ENCODE peak calls at places on chromosomes 6 and 20, in nine cellular contexts. F, W, L, S, G, Q, K, E and H are unnamed samples. For H3K9me3, the result is how much of the 10 kb centered on the place peaks cover.

GRCh38 chr6:24720131-24720603 is 1.2 kb upstream of the C6orf62 start:
- DNase-seq in Q (peak), L (peak), G (peak), E (peak), S (peak), F (no peak), K (peak), W (peak), H (no peak)

GRCh38 chr6:122696853-122697252 is 82.7 kb upstream of the FABP7 start:
- DNase-seq in L (no peak), E (no peak), S (no peak), W (no peak), G (no peak), Q (no peak), K (no peak), F (peak), H (no peak)

GRCh38 chr6:149480502-149481280 is 4.1 kb downstream of the ZC3H12D start:
- DNase-seq in F (no peak), S (no peak), E (peak), Q (no peak), G (no peak), L (no peak), K (no peak), W (no peak), H (no peak)

GRCh38 chr6:116764557-116764960 is 960 bp downstream of the FAM162B start:
- DNase-seq in G (no peak), K (no peak), S (no peak), F (no peak), Q (no peak), E (no peak), L (no peak), W (no peak), H (no peak)

GRCh38 chr20:46088409-46089075 is 1.2 kb downstream of the NCOA5 start:
- DNase-seq in E (no peak), G (no peak), Q (peak), K (no peak), F (peak), L (no peak), W (no peak), S (peak), H (no peak)

GRCh38 chr20:32439132-32439829 is 81.2 kb downstream of the ASXL1 start:
- DNase-seq in W (no peak), E (no peak), F (peak), K (no peak), G (no peak), Q (no peak), L (no peak), S (peak), H (no peak)

GRCh38 chr6:121849477-121849876 is 414.0 kb downstream of the GJA1 start:
- DNase-seq in G (no peak), K (peak), F (peak), E (no peak), W (no peak), Q (peak), L (peak), S (peak), H (peak)

GRCh38 chr20:61959301-61959700 is 106.4 kb downstream of the TAF4 start:
- DNase-seq in K (no peak), W (no peak), E (no peak), L (no peak), F (no peak), Q (peak), S (peak), G (no peak), H (peak)

GRCh38 chr6:117496383-117496990 is 14.0 kb downstream of the DCBLD1 start:
- DNase-seq in L (no peak), K (no peak), G (no peak), F (peak), W (no peak), E (no peak), Q (no peak), S (no peak), H (no peak)

GRCh38 chr20:57902478-57902877 is 192.7 kb upstream of the PMEPA1 start:
- DNase-seq in S (no peak), E (no peak), G (no peak), L (no peak), Q (no peak), W (no peak), K (no peak), F (peak), H (no peak)

GRCh38 chr6:109767961-109768360 is 76.9 kb downstream of the FIG4 start:
- DNase-seq in F (peak), L (no peak), E (no peak), G (no peak), W (no peak), K (no peak), Q (no peak), S (no peak), H (no peak)

GRCh38 chr20:2692036-2692885 is at the start of gene EBF4:
- DNase-seq in W (no peak), L (no peak), S (no peak), E (no peak), Q (peak), F (no peak), K (no peak), G (no peak), H (no peak)

GRCh38 chr6:169990095-169991030 is 238.9 kb downstream of the ERMARD start:
- DNase-seq in L (no peak), K (no peak), E (peak), W (no peak), G (peak), Q (no peak), F (no peak), S (no peak), H (no peak)

DNA sequence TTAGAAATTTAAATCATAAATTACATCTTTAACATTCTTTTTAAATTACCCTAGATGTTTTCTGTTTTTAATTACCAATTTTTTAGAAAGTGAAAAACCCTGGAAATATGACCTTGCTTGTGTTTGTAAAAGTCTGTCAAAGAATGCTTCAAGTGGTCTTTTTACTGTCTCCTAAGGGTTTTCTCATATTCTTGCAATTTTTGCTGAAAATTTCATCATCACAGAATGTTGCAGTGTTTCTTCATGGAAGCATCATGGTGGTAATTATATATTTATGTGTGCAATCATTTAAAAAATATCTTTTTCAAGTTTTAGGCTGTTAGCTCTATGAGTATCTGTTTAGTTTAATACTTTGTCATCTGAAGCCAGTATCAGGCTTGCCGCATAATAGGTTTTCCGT is 178.2 kb downstream of the HDGFL1 start:
- DNase-seq in F (no peak), W (no peak), S (no peak), Q (no peak), G (no peak), L (no peak), K (no peak), E (no peak), H (no peak)
- H3K9me3 ChIP-seq in F (under half), W (under half), S (under half), Q (under half), G (under half), L (under half), K (under half), E (under half), H (under half)

GRCh38 chr20:5643936-5644335 is 106.3 kb upstream of the SHLD1 start:
- DNase-seq in Q (no peak), G (no peak), L (no peak), S (no peak), F (no peak), E (no peak), K (no peak), W (no peak), H (no peak)
- H3K27ac ChIP-seq in Q (peak), G (no peak), L (no peak), S (no peak), F (no peak), E (no peak), K (no peak), W (no peak), H (no peak)

GRCh38 chr6:54768542-54768941 is 78.0 kb upstream of the FAM83B start:
- DNase-seq in Q (no peak), G (no peak), K (no peak), E (no peak), W (no peak), S (no peak), F (no peak), L (no peak), H (no peak)
- H3K4me3 ChIP-seq in Q (no peak), G (no peak), K (no peak), E (no peak), W (no peak), S (no peak), F (no peak), L (no peak), H (no peak)

GRCh38 chr6:86516087-86516486 is 421.2 kb upstream of the HTR1E start:
- DNase-seq in F (no peak), L (no peak), W (no peak), E (no peak), Q (no peak), K (no peak), S (no peak), G (no peak), H (no peak)
- H3K9me3 ChIP-seq in F (under half), L (under half), W (under half), E (under half), Q (under half), K (under half), S (under half), G (under half), H (under half)

GRCh38 chr20:34884260-34884659 is 7.8 kb downstream of the ACSS2 start:
- DNase-seq in G (no peak), Q (no peak), K (no peak), L (no peak), W (no peak), E (no peak), S (no peak), F (no peak), H (no peak)

GRCh38 chr20:34888468-34888867 is 12.1 kb downstream of the ACSS2 start:
- DNase-seq in K (no peak), Q (no peak), S (no peak), E (no peak), G (no peak), W (no peak), F (no peak), L (no peak), H (no peak)

GRCh38 chr20:34883809-34884208 is 7.4 kb downstream of the ACSS2 start:
- DNase-seq in S (no peak), W (no peak), K (no peak), G (no peak), F (no peak), L (no peak), E (no peak), Q (no peak), H (no peak)

GRCh38 chr20:34886122-34886521 is 9.7 kb downstream of the ACSS2 start:
- DNase-seq in K (no peak), Q (no peak), E (no peak), S (no peak), L (no peak), W (no peak), F (no peak), G (no peak), H (no peak)

GRCh38 chr20:34887023-34887422 is 10.6 kb downstream of the ACSS2 start:
- DNase-seq in S (no peak), K (no peak), F (no peak), Q (no peak), L (no peak), E (no peak), W (no peak), G (no peak), H (no peak)
- H3K27ac ChIP-seq in S (no peak), K (no peak), F (no peak), Q (no peak), L (no peak), E (no peak), W (peak), G (no peak), H (no peak)